ENCODE peak calls at places on chromosomes 12 and 14, in six cellular contexts. P is neural progenitor cell, T is HCT116, I is GM23248, S is GM23338, N is PC-3. M is an unnamed sample.

GRCh38 chr12:47870175-47870781 is 34.5 kb downstream of the VDR start:
- DNase-seq in P (peak), T (no peak), I (peak), S (peak), N (peak), M (peak)

GRCh38 chr12:47993491-47993890 is 10.8 kb downstream of the COL2A1 start:
- DNase-seq in P (no peak), T (no peak), I (no peak), S (no peak), N (no peak), M (no peak)

GRCh38 chr12:111792155-111792876 is 25.6 kb downstream of the ALDH2 start:
- DNase-seq in P (no peak), T (no peak), I (peak), S (no peak), N (no peak), M (no peak)

GRCh38 chr14:73227812-73228781 is 9.2 kb upstream of the PAPLN start:
- DNase-seq in P (peak), T (no peak), I (peak), S (peak), N (peak), M (no peak)

GRCh38 chr12:100141666-100141997 is 1.0 kb downstream of the BLTP3B start:
- DNase-seq in P (no peak), T (peak), I (peak), S (no peak), N (peak), M (peak)

GRCh38 chr12:106767954-106768501 is 6.5 kb upstream of the RIC8B start:
- DNase-seq in P (peak), T (no peak), I (no peak), S (peak), N (no peak), M (no peak)

GRCh38 chr14:55398679-55399078 is 13.0 kb downstream of the ATG14 start:
- DNase-seq in P (no peak), T (peak), I (peak), S (no peak), N (peak), M (no peak)

GRCh38 chr12:47194501-47194900 is 114.7 kb upstream of the AMIGO2 start:
- DNase-seq in P (no peak), T (no peak), I (no peak), S (no peak), N (no peak), M (peak)

GRCh38 chr12:13435535-13435934 is 239.0 kb downstream of the EMP1 start:
- DNase-seq in P (peak), T (no peak), I (no peak), S (peak), N (no peak), M (no peak)

GRCh38 chr14:32397871-32398640 is 69.0 kb downstream of the AKAP6 start:
- DNase-seq in P (no peak), T (no peak), I (peak), S (no peak), N (peak), M (no peak)

GRCh38 chr12:100473716-100474150 is at the start of gene NR1H4:
- DNase-seq in P (no peak), T (no peak), I (peak), S (no peak), N (no peak), M (no peak)

GRCh38 chr14:23413681-23414080 is 5.6 kb upstream of the MYH6 start:
- DNase-seq in P (no peak), T (no peak), I (no peak), S (no peak), N (no peak), M (no peak)

GRCh38 chr12:3328081-3328480 is 162.9 kb upstream of the PRMT8 start:
- DNase-seq in P (no peak), T (no peak), I (no peak), S (no peak), N (no peak), M (no peak)

GRCh38 chr12:77943466-77943865 is 112.8 kb downstream of the NAV3 start:
- DNase-seq in P (no peak), T (peak), I (peak), S (no peak), N (peak), M (no peak)

GRCh38 chr12:130027798-130028197 is 124.0 kb upstream of the TMEM132D start:
- DNase-seq in P (no peak), T (no peak), I (no peak), S (no peak), N (no peak), M (no peak)

GRCh38 chr14:38904959-38905358 is 198.1 kb downstream of the SEC23A start:
- DNase-seq in P (no peak), T (no peak), I (no peak), S (no peak), N (no peak), M (no peak)

GRCh38 chr12:64236549-64236948 is 14.5 kb upstream of the KICS2 start:
- DNase-seq in P (no peak), T (peak), I (peak), S (peak), N (peak), M (no peak)

GRCh38 chr12:50765325-50765911 is 1.5 kb downstream of the ATF1 start:
- DNase-seq in P (peak), T (no peak), I (peak), S (peak), N (peak), M (peak)

GRCh38 chr14:58643366-58643765 is 5.6 kb downstream of the DACT1 start:
- DNase-seq in P (no peak), T (no peak), I (no peak), S (no peak), N (no peak), M (no peak)

GRCh38 chr12:113961921-113962710 is 4.0 kb downstream of the RBM19 start:
- DNase-seq in P (no peak), T (no peak), I (peak), S (no peak), N (peak), M (no peak)

GRCh38 chr14:51014625-51015024 is 70.3 kb upstream of the PYGL start:
- DNase-seq in P (no peak), T (no peak), I (peak), S (no peak), N (peak), M (no peak)

GRCh38 chr12:49323524-49324097 is 556 bp downstream of the TROAP start:
- DNase-seq in P (no peak), T (no peak), I (no peak), S (no peak), N (no peak), M (no peak)

GRCh38 chr12:49327368-49327767 is 4.3 kb downstream of the TROAP start:
- DNase-seq in P (no peak), T (no peak), I (no peak), S (no peak), N (no peak), M (no peak)

GRCh38 chr12:49322708-49323523 is at the start of gene TROAP:
- DNase-seq in P (peak), T (peak), I (peak), S (peak), N (peak), M (peak)

GRCh38 chr12:49327887-49328286 is 4.8 kb downstream of the TROAP start:
- DNase-seq in P (no peak), T (no peak), I (no peak), S (no peak), N (no peak), M (no peak)

GRCh38 chr12:49325606-49326005 is 2.6 kb downstream of the TROAP start:
- DNase-seq in P (no peak), T (no peak), I (no peak), S (no peak), N (no peak), M (no peak)
- TF ChIP-seq EZH2phosphoT487 in P (no peak), T (no peak), I (no peak), S (no peak), N (no peak), M (no peak)

GRCh38 chr12:110579889-110580253 is 3.2 kb downstream of the PPTC7 start:
- DNase-seq in P (no peak), T (no peak), I (no peak), S (no peak), N (no peak), M (no peak)
- H3K4me3 ChIP-seq in P (no peak), T (no peak), I (no peak), S (no peak), N (no peak), M (no peak)

GRCh38 chr14:99194136-99194535 is 77.9 kb downstream of the BCL11B start:
- DNase-seq in P (no peak), T (no peak), I (no peak), S (no peak), N (no peak), M (no peak)

GRCh38 chr14:99195602-99196309 is 76.2 kb downstream of the BCL11B start:
- DNase-seq in P (no peak), T (no peak), I (peak), S (no peak), N (no peak), M (no peak)

GRCh38 chr14:99196310-99196650 is 75.7 kb downstream of the BCL11B start:
- DNase-seq in P (no peak), T (no peak), I (no peak), S (no peak), N (no peak), M (no peak)

GRCh38 chr14:99192823-99193222 is 79.2 kb downstream of the BCL11B start:
- DNase-seq in P (no peak), T (no peak), I (no peak), S (no peak), N (no peak), M (no peak)

DNA sequence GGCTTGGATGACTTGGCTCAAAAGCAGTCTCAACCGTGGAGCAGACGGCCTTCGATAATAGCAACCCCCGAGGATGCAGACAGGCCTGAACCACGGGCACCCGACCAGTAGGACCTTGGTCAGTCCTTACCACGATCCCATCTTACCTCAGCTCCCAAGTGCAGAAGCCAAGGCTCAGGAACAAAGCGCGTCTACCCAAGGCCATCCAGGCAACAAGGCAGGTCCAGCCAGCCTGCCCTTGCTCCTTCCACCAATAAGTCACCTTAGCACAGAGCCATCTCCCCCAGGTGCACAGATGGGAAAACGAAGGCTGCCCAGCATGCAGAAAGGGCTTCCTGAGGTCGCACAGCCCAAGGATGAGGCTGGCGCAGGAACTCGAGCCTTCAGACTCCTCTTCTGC is 77.3 kb downstream of the BCL11B start:
- DNase-seq in P (no peak), T (no peak), I (no peak), S (no peak), N (no peak), M (no peak)
- H3K4me2 ChIP-seq in P (no peak), T (no peak), I (no peak), S (no peak), N (no peak), M (no peak)

GRCh38 chr12:26828315-26828714 is 4.7 kb downstream of the ITPR2 start:
- DNase-seq in P (no peak), T (no peak), I (no peak), S (no peak), N (no peak), M (no peak)

GRCh38 chr12:26823391-26823790 is 9.6 kb downstream of the ITPR2 start:
- DNase-seq in P (no peak), T (no peak), I (peak), S (no peak), N (peak), M (no peak)

GRCh38 chr12:26830358-26830757 is 2.6 kb downstream of the ITPR2 start:
- DNase-seq in P (no peak), T (no peak), I (no peak), S (no peak), N (no peak), M (no peak)

GRCh38 chr12:26825459-26826016 is 7.5 kb downstream of the ITPR2 start:
- DNase-seq in P (no peak), T (no peak), I (no peak), S (no peak), N (no peak), M (no peak)

GRCh38 chr12:26826437-26826836 is 6.6 kb downstream of the ITPR2 start:
- DNase-seq in P (no peak), T (no peak), I (no peak), S (no peak), N (no peak), M (no peak)
- TF ChIP-seq EZH2phosphoT487 in P (no peak), T (no peak), I (no peak), S (no peak), N (no peak), M (no peak)

DNA sequence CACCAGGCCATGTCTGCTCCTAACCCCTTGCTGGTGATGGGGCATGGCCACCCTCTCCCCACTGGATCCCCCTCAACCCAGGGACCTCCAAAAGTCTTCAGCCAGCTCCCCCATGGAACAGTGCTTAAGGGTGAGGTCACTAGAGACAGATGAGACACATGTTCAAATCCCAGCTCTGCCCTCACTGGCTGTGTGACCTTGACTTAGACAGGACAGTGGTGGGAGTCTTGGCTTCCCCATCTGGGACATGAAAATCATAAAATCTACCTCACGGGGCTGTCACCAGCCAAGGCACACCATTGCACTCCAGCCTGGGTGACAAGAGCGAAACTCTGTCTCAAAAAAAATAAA is 10.9 kb downstream of the RHOF start:
- DNase-seq in P (peak), T (no peak), I (no peak), S (no peak), N (no peak), M (no peak)
- H3K4me3 ChIP-seq in P (no peak), T (no peak), I (no peak), S (no peak), N (no peak), M (no peak)

M was measured in MM.1S.